ENCODE peak calls at places on chromosomes 7 and 10, in nine cellular contexts. B, T, H, C, Y, L, W, D and Z are unnamed samples.

GRCh38 chr7:90209776-90210175 is 1.8 kb upstream of the STEAP2 start:
- DNase-seq in C (no peak), T (no peak), Y (no peak), L (no peak), D (no peak), W (peak), B (no peak), H (no peak), Z (no peak)

GRCh38 chr7:83410989-83411591 is 237.8 kb downstream of the SEMA3E start:
- DNase-seq in B (peak), H (no peak), D (no peak), C (peak), T (peak), L (no peak), W (peak), Y (peak), Z (peak)

GRCh38 chr7:41624818-41625217 is 78.1 kb downstream of the INHBA start:
- DNase-seq in T (peak), C (peak), W (no peak), D (no peak), H (no peak), Y (no peak), L (no peak), B (no peak), Z (no peak)

GRCh38 chr10:11236234-11236633 is 218.6 kb downstream of the CELF2 start:
- DNase-seq in W (no peak), D (no peak), Y (no peak), B (no peak), T (no peak), H (no peak), C (no peak), L (no peak), Z (no peak)

GRCh38 chr10:80444646-80445319 is 9.3 kb upstream of the TSPAN14 start:
- DNase-seq in W (peak), T (peak), B (peak), D (peak), C (peak), H (peak), Y (peak), L (peak), Z (peak)

GRCh38 chr7:135420786-135421185 is 89.1 kb downstream of the CNOT4 start:
- DNase-seq in H (no peak), Y (no peak), D (no peak), C (no peak), T (no peak), B (no peak), W (no peak), L (no peak), Z (no peak)

GRCh38 chr7:39735903-39736302 is 112.5 kb downstream of the RALA start:
- DNase-seq in B (no peak), W (peak), Y (no peak), C (no peak), L (no peak), H (peak), T (no peak), D (no peak), Z (peak)

GRCh38 chr7:96426027-96426426 is 104.1 kb upstream of the SLC25A13 start:
- DNase-seq in L (no peak), T (no peak), D (no peak), W (peak), B (no peak), H (no peak), C (no peak), Y (no peak), Z (no peak)

GRCh38 chr10:110794808-110795207 is 76.9 kb upstream of the PDCD4 start:
- DNase-seq in W (no peak), T (no peak), D (peak), C (no peak), L (no peak), H (no peak), Y (no peak), B (peak), Z (no peak)

GRCh38 chr10:52568309-52568708 is 204.3 kb downstream of the MBL2 start:
- DNase-seq in Y (no peak), H (no peak), L (no peak), T (no peak), D (no peak), W (no peak), B (no peak), C (peak), Z (no peak)

GRCh38 chr7:373818-374705 is 84.1 kb downstream of the FOXL3 start:
- DNase-seq in C (no peak), B (no peak), D (peak), T (no peak), W (no peak), Y (no peak), H (no peak), L (peak), Z (no peak)

GRCh38 chr10:15793664-15794063 is 66.6 kb downstream of the MINDY3 start:
- DNase-seq in Y (no peak), T (no peak), W (no peak), B (no peak), H (no peak), L (no peak), C (no peak), D (no peak), Z (no peak)

GRCh38 chr10:100743626-100744135 is 1.7 kb upstream of the PAX2 start:
- DNase-seq in B (peak), L (peak), H (peak), W (peak), T (peak), C (peak), Y (peak), D (no peak), Z (peak)

GRCh38 chr7:28329616-28330373 is 82.5 kb upstream of the CREB5 start:
- DNase-seq in D (no peak), L (no peak), H (peak), C (no peak), T (no peak), W (no peak), B (no peak), Y (no peak), Z (no peak)

GRCh38 chr7:106153891-106154449 is 41.9 kb upstream of the SYPL1 start:
- DNase-seq in L (peak), D (peak), W (peak), H (peak), Y (peak), C (peak), B (peak), T (peak), Z (peak)

GRCh38 chr10:71086439-71087080 is 125.8 kb upstream of the UNC5B start:
- DNase-seq in D (peak), L (no peak), Y (no peak), T (no peak), W (no peak), C (no peak), B (no peak), H (no peak), Z (no peak)

GRCh38 chr7:28128608-28129007 is 52.0 kb downstream of the JAZF1 start:
- DNase-seq in C (peak), H (no peak), B (no peak), D (no peak), Y (no peak), L (no peak), W (no peak), T (no peak), Z (no peak)

GRCh38 chr7:118259115-118259514 is 34.6 kb downstream of the ANKRD7 start:
- DNase-seq in B (no peak), Y (no peak), L (no peak), H (no peak), D (no peak), W (no peak), T (no peak), C (no peak), Z (no peak)

GRCh38 chr7:17302575-17303142 is 4.2 kb downstream of the AHR start:
- DNase-seq in H (no peak), L (no peak), C (peak), B (no peak), D (no peak), T (no peak), Y (peak), W (peak), Z (no peak)

GRCh38 chr7:130941322-130942210 is 207.6 kb upstream of the KLF14 start:
- DNase-seq in Y (no peak), C (no peak), D (no peak), T (no peak), H (no peak), B (no peak), W (peak), L (no peak), Z (peak)

GRCh38 chr10:92969151-92969550 is 91.4 kb upstream of the CYP26C1 start:
- DNase-seq in D (no peak), L (no peak), W (no peak), H (no peak), B (no peak), T (peak), Y (no peak), C (peak), Z (no peak)

GRCh38 chr7:134414109-134414508 is 44.8 kb downstream of the AKR1B1 start:
- DNase-seq in C (no peak), D (no peak), W (no peak), B (no peak), T (no peak), Y (no peak), L (no peak), H (no peak), Z (no peak)